ENCODE peak calls at places on chromosomes 7 and 10, in five cellular contexts. B is A549, U is HepG2, C is transverse colon, E is stomach. R is an unnamed sample.

GRCh38 chr10:27100800-27101347 is 580 bp upstream of the ANKRD26 start:
- DNase-seq in B (no peak), U (no peak), C (no peak), E (no peak), R (peak)

GRCh38 chr7:1336509-1336908 is 103.8 kb downstream of the UNCX start:
- DNase-seq in B (no peak), U (no peak), C (no peak), E (no peak), R (no peak)

GRCh38 chr10:119095648-119096047 is 8.3 kb upstream of the DENND10 start:
- DNase-seq in B (no peak), U (no peak), C (no peak), E (peak), R (no peak)

GRCh38 chr7:108308276-108308675 is 148.0 kb downstream of the NRCAM start:
- DNase-seq in B (no peak), U (no peak), C (no peak), E (no peak), R (no peak)

GRCh38 chr7:142629588-142630260 is 119.5 kb upstream of the PRSS1 start:
- DNase-seq in B (no peak), U (no peak), C (no peak), E (no peak), R (no peak)

GRCh38 chr10:120511165-120511564 is 54.1 kb downstream of the PLPP4 start:
- DNase-seq in B (no peak), U (no peak), C (no peak), E (no peak), R (no peak)

GRCh38 chr10:36629476-36629875 is 495.9 kb upstream of the ANKRD30A start:
- DNase-seq in B (no peak), U (no peak), C (no peak), E (no peak), R (no peak)

GRCh38 chr7:157253850-157254249 is 83.0 kb upstream of the DNAJB6 start:
- DNase-seq in B (no peak), U (no peak), C (peak), E (peak), R (no peak)

GRCh38 chr7:127230192-127230925 is 22.4 kb downstream of the GRM8 start:
- DNase-seq in B (no peak), U (no peak), C (no peak), E (no peak), R (no peak)

GRCh38 chr10:118835682-118836326 is 81.0 kb upstream of the CACUL1 start:
- DNase-seq in B (peak), U (no peak), C (peak), E (peak), R (no peak)

GRCh38 chr7:99092064-99092720 is 51.7 kb downstream of the SMURF1 start:
- DNase-seq in B (no peak), U (peak), C (no peak), E (no peak), R (no peak)

GRCh38 chr7:126856691-126857291 is 395.9 kb downstream of the GRM8 start:
- DNase-seq in B (no peak), U (peak), C (no peak), E (no peak), R (no peak)

GRCh38 chr7:76356823-76357222 is 2.0 kb downstream of the YWHAG start:
- DNase-seq in B (no peak), U (no peak), C (peak), E (no peak), R (no peak)

GRCh38 chr7:29921404-29922010 is 68.1 kb downstream of the SCRN1 start:
- DNase-seq in B (peak), U (peak), C (peak), E (peak), R (no peak)

GRCh38 chr7:3880221-3880935 is 579.3 kb downstream of the SDK1 start:
- DNase-seq in B (no peak), U (no peak), C (no peak), E (no peak), R (no peak)

GRCh38 chr10:37856881-37857286 is 526 bp downstream of the ZNF248 start:
- DNase-seq in B (no peak), U (no peak), C (peak), E (peak), R (no peak)

GRCh38 chr7:142878315-142878714 is 7.2 kb downstream of the TRPV6 start:
- DNase-seq in B (no peak), U (no peak), C (no peak), E (no peak), R (no peak)

GRCh38 chr10:66882271-66882670 is 43.6 kb upstream of the LRRTM3 start:
- DNase-seq in B (no peak), U (no peak), C (no peak), E (no peak), R (no peak)

GRCh38 chr7:151598045-151598444 is 78.3 kb upstream of the RHEB start:
- DNase-seq in B (no peak), U (peak), C (no peak), E (no peak), R (no peak)

GRCh38 chr10:124916098-124916584 is 25.8 kb upstream of the ZRANB1 start:
- DNase-seq in B (peak), U (no peak), C (no peak), E (no peak), R (no peak)

GRCh38 chr7:105853931-105854419 is 22.4 kb downstream of the ATXN7L1 start:
- DNase-seq in B (no peak), U (no peak), C (no peak), E (no peak), R (no peak)

GRCh38 chr10:31288961-31289360 is 30.1 kb upstream of the ZEB1 start:
- DNase-seq in B (no peak), U (no peak), C (no peak), E (no peak), R (no peak)

GRCh38 chr10:70843776-70844489 is 28.2 kb downstream of the SGPL1 start:
- DNase-seq in B (no peak), U (no peak), C (no peak), E (no peak), R (no peak)

GRCh38 chr7:73718905-73719805 is at the start of gene STX1A:
- DNase-seq in B (no peak), U (peak), C (peak), E (peak), R (no peak)

GRCh38 chr10:124006526-124006925 is 86.9 kb downstream of the CHST15 start:
- DNase-seq in B (no peak), U (no peak), C (peak), E (no peak), R (no peak)

GRCh38 chr10:34808789-34809745 is 6.0 kb downstream of the PARD3 start:
- DNase-seq in B (no peak), U (no peak), C (no peak), E (no peak), R (peak)

GRCh38 chr7:13800694-13801448 is 188.6 kb downstream of the ETV1 start:
- DNase-seq in B (no peak), U (no peak), C (no peak), E (peak), R (no peak)

GRCh38 chr7:134758981-134759380 is 20.5 kb upstream of the CALD1 start:
- DNase-seq in B (no peak), U (no peak), C (no peak), E (no peak), R (no peak)
- H3K27ac ChIP-seq in B (no peak), U (no peak), C (no peak), E (no peak), R (no peak)

GRCh38 chr7:149727541-149728476 is 45.6 kb downstream of the ZNF467 start:
- DNase-seq in B (no peak), U (no peak), C (no peak), E (no peak), R (no peak)
- TF ChIP-seq EP300 in B (no peak), U (no peak), C (no peak), E (no peak), R (no peak)

DNA sequence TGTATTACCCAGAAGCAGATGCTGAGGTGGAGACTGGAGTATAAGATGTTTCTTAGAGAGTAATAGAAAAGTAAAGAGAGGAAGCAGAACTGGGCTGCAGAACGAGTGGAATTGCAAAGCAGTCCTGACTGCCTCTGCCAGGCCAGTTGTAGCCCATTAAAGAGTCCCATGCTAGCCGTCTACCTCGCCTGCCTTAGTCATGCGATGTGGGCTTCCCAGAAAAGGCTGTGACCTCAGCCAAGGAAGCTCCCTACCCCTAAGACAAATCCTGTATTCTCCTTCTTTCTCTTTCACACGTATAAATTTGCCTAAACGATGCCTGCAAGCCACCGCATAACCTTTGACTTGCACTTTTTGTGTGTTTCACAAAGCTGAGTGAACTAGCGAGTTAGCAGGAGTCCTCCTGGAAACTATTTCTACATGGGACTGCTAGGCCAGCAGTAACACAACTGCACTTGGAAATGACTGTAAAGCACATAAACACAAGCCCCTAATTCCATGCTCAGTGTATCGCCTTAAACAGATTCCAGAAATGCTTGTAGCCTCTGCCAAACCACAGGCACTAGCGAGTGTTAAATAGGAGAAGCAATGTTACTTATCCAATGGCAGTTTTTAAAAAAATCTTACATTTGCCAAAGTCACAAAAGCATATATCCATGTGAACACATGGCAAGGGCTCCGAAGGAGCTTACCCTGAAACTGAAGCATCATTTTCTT is 47.4 kb upstream of the GNAI1 start:
- DNase-seq in B (no peak), U (no peak), C (no peak), E (no peak), R (no peak)
- H3K27ac ChIP-seq in B (no peak), U (no peak), C (peak), E (no peak), R (peak)

GRCh38 chr7:69871886-69872592 is 273.8 kb downstream of the AUTS2 start:
- DNase-seq in B (no peak), U (no peak), C (no peak), E (no peak), R (no peak)

GRCh38 chr7:69873512-69873911 is 275.2 kb downstream of the AUTS2 start:
- DNase-seq in B (no peak), U (no peak), C (no peak), E (no peak), R (no peak)

GRCh38 chr7:69868921-69869320 is 270.6 kb downstream of the AUTS2 start:
- DNase-seq in B (no peak), U (no peak), C (no peak), E (no peak), R (no peak)

DNA sequence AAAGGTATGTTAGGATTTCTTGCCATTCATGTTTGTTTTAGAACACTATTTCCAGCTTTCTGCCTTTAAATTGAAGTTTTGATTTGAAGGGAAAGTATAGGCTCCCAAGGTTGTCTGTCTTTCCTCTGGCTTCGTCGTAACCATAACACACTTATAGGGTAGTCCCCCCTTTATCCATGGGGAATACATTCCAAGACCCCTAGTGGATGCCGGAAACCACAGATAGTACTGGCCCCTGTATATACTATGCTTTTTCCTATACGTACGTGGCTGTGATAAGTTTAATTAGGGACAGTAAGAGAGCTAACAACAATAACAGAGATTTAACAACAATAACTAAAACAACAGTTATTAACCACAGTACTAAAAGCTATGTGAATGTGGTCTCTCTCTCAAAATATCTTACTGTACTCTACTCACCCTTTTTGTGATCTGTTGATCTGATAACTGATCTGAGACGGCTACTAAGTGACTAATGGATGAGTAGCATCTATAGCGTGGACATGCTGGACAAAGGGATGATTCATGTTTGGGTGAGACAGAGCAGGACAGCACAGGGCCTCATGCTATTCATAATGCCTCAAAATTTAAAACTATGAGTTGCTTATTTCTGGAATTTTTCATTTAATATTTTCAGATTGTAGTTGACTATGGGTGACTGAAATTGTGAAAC is 273.1 kb downstream of the AUTS2 start:
- DNase-seq in B (peak), U (no peak), C (no peak), E (no peak), R (no peak)
- TF ChIP-seq EP300 in B (no peak), U (no peak), C (no peak), E (no peak), R (no peak)

DNA sequence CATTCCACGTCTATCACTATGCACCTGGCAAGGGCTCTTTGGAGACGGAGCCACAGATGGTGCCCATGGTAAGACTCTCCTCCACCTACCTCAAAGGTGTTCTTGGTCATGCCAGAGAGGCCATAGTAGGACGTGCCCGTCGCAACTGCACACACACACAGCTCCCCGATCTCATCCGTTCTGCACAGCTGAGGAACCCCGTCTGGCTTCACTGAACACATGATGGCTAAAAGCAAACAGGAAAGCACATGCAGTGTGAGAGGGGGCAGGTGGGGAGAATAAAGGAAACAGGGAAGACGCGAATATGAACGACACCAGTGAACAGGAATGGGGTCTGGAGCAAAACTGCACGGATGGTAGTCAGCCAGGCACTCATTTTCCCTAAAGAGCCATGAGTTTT is 230.9 kb downstream of the ZMYND11 start:
- DNase-seq in B (no peak), U (no peak), C (no peak), E (no peak), R (no peak)
- H3K27ac ChIP-seq in B (no peak), U (no peak), C (no peak), E (no peak), R (no peak)

GRCh38 chr10:51707392-51707791 is 8.0 kb upstream of the CSTF2T start:
- DNase-seq in B (no peak), U (no peak), C (no peak), E (no peak), R (no peak)
- TF ChIP-seq EP300 in B (no peak), U (no peak), C (peak), E (no peak), R (no peak)

GRCh38 chr10:80498833-80499671 is 38.6 kb upstream of the SH2D4B start:
- DNase-seq in B (peak), U (peak), C (peak), E (peak), R (peak)

GRCh38 chr10:80500572-80501380 is 36.9 kb upstream of the SH2D4B start:
- DNase-seq in B (no peak), U (no peak), C (no peak), E (peak), R (peak)

GRCh38 chr10:80497187-80498038 is 40.3 kb upstream of the SH2D4B start:
- DNase-seq in B (no peak), U (no peak), C (peak), E (peak), R (no peak)

GRCh38 chr10:80496555-80497172 is 41.0 kb upstream of the SH2D4B start:
- DNase-seq in B (no peak), U (no peak), C (no peak), E (no peak), R (no peak)

GRCh38 chr10:80498039-80498832 is 39.5 kb upstream of the SH2D4B start:
- DNase-seq in B (no peak), U (no peak), C (no peak), E (no peak), R (no peak)
- H3K27ac ChIP-seq in B (peak), U (peak), C (peak), E (peak), R (peak)

GRCh38 chr10:89479255-89479654 is 56.1 kb downstream of the SLC16A12 start:
- DNase-seq in B (no peak), U (no peak), C (no peak), E (no peak), R (peak)

GRCh38 chr10:89478739-89479116 is 56.7 kb downstream of the SLC16A12 start:
- DNase-seq in B (no peak), U (no peak), C (no peak), E (no peak), R (no peak)

GRCh38 chr10:89478085-89478738 is 57.2 kb downstream of the SLC16A12 start:
- DNase-seq in B (no peak), U (no peak), C (no peak), E (no peak), R (no peak)

GRCh38 chr10:89480047-89480446 is 55.3 kb downstream of the SLC16A12 start:
- DNase-seq in B (no peak), U (no peak), C (no peak), E (no peak), R (peak)

GRCh38 chr10:89481662-89482061 is 53.7 kb downstream of the SLC16A12 start:
- DNase-seq in B (peak), U (no peak), C (no peak), E (no peak), R (no peak)
- TF ChIP-seq EP300 in B (no peak), U (no peak), C (peak), E (no peak), R (peak)

R was measured in tibial nerve.